ENCODE peak calls at places on chromosomes 16 and 17, in seven cellular contexts. O, G, E, P, N, M and B are unnamed samples.

GRCh38 chr16:23962001-23962400 is 126.2 kb downstream of the PRKCB start:
- DNase-seq in O (no peak), G (no peak), E (no peak), P (no peak), N (no peak), M (no peak), B (no peak)

GRCh38 chr17:58995247-58995940 is 111.3 kb downstream of the TRIM37 start:
- DNase-seq in O (no peak), G (no peak), E (no peak), P (no peak), N (no peak), M (no peak), B (no peak)

GRCh38 chr17:51076821-51077220 is 43.8 kb downstream of the SPAG9 start:
- DNase-seq in O (no peak), G (no peak), E (no peak), P (no peak), N (no peak), M (no peak), B (peak)

GRCh38 chr17:13509561-13509960 is 92.2 kb downstream of the HS3ST3A1 start:
- DNase-seq in O (no peak), G (no peak), E (no peak), P (no peak), N (peak), M (no peak), B (no peak)

GRCh38 chr17:61338000-61338864 is 61.4 kb upstream of the TBX2 start:
- DNase-seq in O (no peak), G (no peak), E (no peak), P (no peak), N (no peak), M (no peak), B (no peak)

GRCh38 chr17:30477758-30478115 is 529 bp downstream of the GOSR1 start:
- DNase-seq in O (peak), G (peak), E (no peak), P (no peak), N (no peak), M (no peak), B (no peak)

GRCh38 chr17:233473-233941 is 52.1 kb upstream of the DOC2B start:
- DNase-seq in O (no peak), G (peak), E (peak), P (no peak), N (no peak), M (no peak), B (no peak)

GRCh38 chr16:54657058-54657708 is 273.5 kb upstream of the IRX5 start:
- DNase-seq in O (peak), G (no peak), E (peak), P (no peak), N (no peak), M (no peak), B (peak)

GRCh38 chr16:22252317-22252716 is 44.9 kb upstream of the POLR3E start:
- DNase-seq in O (peak), G (no peak), E (no peak), P (no peak), N (no peak), M (no peak), B (peak)

GRCh38 chr16:50620646-50621451 is 60.3 kb downstream of the SNX20 start:
- DNase-seq in O (no peak), G (no peak), E (no peak), P (no peak), N (no peak), M (no peak), B (no peak)

GRCh38 chr16:53207810-53208752 is 153.3 kb downstream of the CHD9 start:
- DNase-seq in O (peak), G (peak), E (peak), P (no peak), N (peak), M (peak), B (peak)

GRCh38 chr17:50818266-50818665 is 17.1 kb upstream of the WFIKKN2 start:
- DNase-seq in O (no peak), G (no peak), E (no peak), P (no peak), N (no peak), M (no peak), B (no peak)

GRCh38 chr16:56847173-56847948 is 17.6 kb upstream of the SLC12A3 start:
- DNase-seq in O (no peak), G (peak), E (no peak), P (no peak), N (no peak), M (no peak), B (no peak)

GRCh38 chr17:11441004-11441403 is 157.3 kb upstream of the DNAH9 start:
- DNase-seq in O (no peak), G (no peak), E (no peak), P (no peak), N (no peak), M (no peak), B (no peak)

GRCh38 chr17:12637015-12637414 is 28.7 kb upstream of the MYOCD start:
- DNase-seq in O (no peak), G (no peak), E (no peak), P (no peak), N (no peak), M (peak), B (peak)

GRCh38 chr16:77212736-77213541 is 13.7 kb downstream of the SYCE1L start:
- DNase-seq in O (peak), G (peak), E (peak), P (no peak), N (peak), M (no peak), B (peak)

GRCh38 chr17:47192549-47192948 is 3.5 kb upstream of the CDC27 start:
- DNase-seq in O (no peak), G (peak), E (no peak), P (no peak), N (no peak), M (no peak), B (no peak)

GRCh38 chr17:61451538-61452300 is 503 bp upstream of the TBX4 start:
- DNase-seq in O (peak), G (no peak), E (no peak), P (no peak), N (peak), M (no peak), B (peak)

GRCh38 chr17:79242873-79243602 is 168.4 kb downstream of the ENGASE start:
- DNase-seq in O (no peak), G (peak), E (no peak), P (no peak), N (no peak), M (no peak), B (no peak)

GRCh38 chr17:40456396-40456951 is 13.2 kb downstream of the IGFBP4 start:
- DNase-seq in O (no peak), G (no peak), E (no peak), P (no peak), N (no peak), M (no peak), B (no peak)

GRCh38 chr16:84481051-84481735 is 23.3 kb downstream of the MEAK7 start:
- DNase-seq in O (no peak), G (no peak), E (peak), P (no peak), N (no peak), M (no peak), B (no peak)

GRCh38 chr16:80433617-80434016 is 107.2 kb upstream of the DYNLRB2 start:
- DNase-seq in O (no peak), G (no peak), E (no peak), P (no peak), N (no peak), M (no peak), B (no peak)

GRCh38 chr16:68396481-68396880 is 51.8 kb downstream of the SMPD3 start:
- DNase-seq in O (peak), G (peak), E (peak), P (no peak), N (peak), M (peak), B (no peak)

GRCh38 chr17:7439462-7440112 is at the start of gene FGF11:
- DNase-seq in O (peak), G (no peak), E (no peak), P (no peak), N (peak), M (no peak), B (peak)

GRCh38 chr16:30958164-30959083 is 870 bp downstream of the SETD1A start:
- DNase-seq in O (peak), G (peak), E (peak), P (no peak), N (peak), M (no peak), B (peak)

GRCh38 chr16:53896711-53897110 is 192.8 kb downstream of the FTO start:
- DNase-seq in O (no peak), G (no peak), E (no peak), P (no peak), N (no peak), M (no peak), B (no peak)

GRCh38 chr16:82603784-82604411 is 22.9 kb upstream of the CDH13 start:
- DNase-seq in O (peak), G (peak), E (peak), P (no peak), N (peak), M (peak), B (peak)

GRCh38 chr17:29363716-29364115 is 26.4 kb upstream of the TAOK1 start:
- DNase-seq in O (no peak), G (no peak), E (no peak), P (no peak), N (no peak), M (no peak), B (no peak)

GRCh38 chr17:19239544-19239943 is 2.4 kb downstream of the EPN2 start:
- DNase-seq in O (no peak), G (no peak), E (no peak), P (no peak), N (no peak), M (no peak), B (no peak)

GRCh38 chr16:29644973-29645698 is 17.9 kb upstream of the SPN start:
- DNase-seq in O (no peak), G (no peak), E (no peak), P (no peak), N (no peak), M (no peak), B (no peak)
- H3K27ac ChIP-seq in O (no peak), G (no peak), E (no peak), P (no peak), N (no peak), M (no peak), B (no peak)

GRCh38 chr16:19329932-19330331 is 44.4 kb downstream of the CLEC19A start:
- DNase-seq in O (no peak), G (no peak), E (no peak), P (no peak), N (no peak), M (no peak), B (no peak)
- H3K27ac ChIP-seq in O (no peak), G (no peak), E (peak), P (no peak), N (no peak), M (no peak), B (no peak)

GRCh38 chr17:8954339-8954738 is 11.2 kb downstream of the PIK3R5 start:
- DNase-seq in O (peak), G (peak), E (peak), P (peak), N (peak), M (no peak), B (peak)
- H3K27ac ChIP-seq in O (no peak), G (no peak), E (peak), P (peak), N (no peak), M (no peak), B (no peak)

GRCh38 chr16:66332599-66332998 is 33.9 kb upstream of the CDH5 start:
- DNase-seq in O (no peak), G (no peak), E (no peak), P (no peak), N (no peak), M (no peak), B (no peak)
- H3K27ac ChIP-seq in O (no peak), G (no peak), E (no peak), P (no peak), N (no peak), M (no peak), B (no peak)

DNA sequence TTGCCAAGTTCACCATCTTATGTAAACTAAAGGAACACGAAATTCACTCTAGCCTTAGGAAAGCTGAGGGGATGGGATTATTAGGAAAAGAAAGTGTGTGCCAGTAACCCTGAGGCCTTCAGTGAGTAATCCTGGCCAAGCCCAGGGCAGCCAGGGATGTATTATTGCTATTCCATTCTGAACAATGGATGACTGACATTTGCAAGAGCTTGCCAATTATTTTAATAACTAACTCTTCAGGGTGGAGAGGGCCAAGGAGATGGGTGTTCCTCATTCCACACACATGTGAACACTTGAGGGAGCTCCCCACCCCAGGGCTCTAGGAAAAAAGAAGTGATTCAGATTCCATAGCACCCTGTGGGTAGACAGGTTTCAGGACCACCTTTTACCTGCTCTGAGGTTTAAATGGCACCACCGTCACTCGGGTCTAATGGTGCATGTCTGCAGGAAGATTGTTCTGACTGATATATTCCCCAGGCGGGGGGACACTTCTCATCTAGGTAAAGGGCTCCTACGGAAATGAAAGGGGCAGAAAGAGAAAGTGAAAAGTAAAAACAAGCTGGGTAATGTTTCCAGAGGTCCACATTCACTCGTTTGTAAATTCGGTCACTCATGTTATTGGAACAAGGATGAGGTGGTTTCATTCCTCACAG is 41.5 kb downstream of the TK2 start:
- DNase-seq in O (no peak), G (no peak), E (peak), P (no peak), N (no peak), M (no peak), B (no peak)
- H3K27ac ChIP-seq in O (no peak), G (no peak), E (peak), P (peak), N (no peak), M (no peak), B (peak)

GRCh38 chr17:17815436-17816200 is 21.2 kb downstream of the SREBF1 start:
- DNase-seq in O (no peak), G (no peak), E (no peak), P (no peak), N (no peak), M (no peak), B (no peak)
- H3K27ac ChIP-seq in O (no peak), G (no peak), E (no peak), P (peak), N (no peak), M (no peak), B (peak)